ENCODE peak calls at places on chromosomes 11 and 22, in eight cellular contexts. One of them, this sample, is unnamed.

GRCh38 chr11:13269775-13270174 is 7.8 kb upstream of the BMAL1 start:
- DNase-seq in SK-N-SH: no peak
- DNase-seq in CD4-positive, alpha-beta T cell: no peak
- DNase-seq in HL-60: no peak
- DNase-seq in cardiac muscle cell: no peak
- DNase-seq in brain microvascular endothelial cell: peak; percentile 29
- DNase-seq in K562: no peak
- DNase-seq in OCI-LY7: no peak
- DNase-seq in this sample: no peak

GRCh38 chr11:44905131-44905866 is 45.4 kb downstream of the TP53I11 start:
- DNase-seq in SK-N-SH: no peak
- DNase-seq in CD4-positive, alpha-beta T cell: no peak
- DNase-seq in HL-60: no peak
- DNase-seq in cardiac muscle cell: no peak
- DNase-seq in brain microvascular endothelial cell: no peak
- DNase-seq in K562: no peak
- DNase-seq in OCI-LY7: peak; percentile 40
- DNase-seq in this sample: no peak

GRCh38 chr11:34904421-34904950 is 11.7 kb downstream of the APIP start:
- DNase-seq in SK-N-SH: no peak
- DNase-seq in CD4-positive, alpha-beta T cell: no peak
- DNase-seq in HL-60: peak; percentile 71
- DNase-seq in cardiac muscle cell: peak; percentile 19
- DNase-seq in brain microvascular endothelial cell: no peak
- DNase-seq in K562: no peak
- DNase-seq in OCI-LY7: peak; percentile 11
- DNase-seq in this sample: no peak

GRCh38 chr11:76086713-76087635 is 119.3 kb downstream of the WNT11 start:
- DNase-seq in SK-N-SH: no peak
- DNase-seq in CD4-positive, alpha-beta T cell: no peak
- DNase-seq in HL-60: no peak
- DNase-seq in cardiac muscle cell: no peak
- DNase-seq in brain microvascular endothelial cell: peak; percentile 63
- DNase-seq in K562: no peak
- DNase-seq in OCI-LY7: no peak
- DNase-seq in this sample: no peak

GRCh38 chr22:28882545-28882877 is 861 bp upstream of the ZNRF3 start:
- DNase-seq in SK-N-SH: peak; percentile 30
- DNase-seq in CD4-positive, alpha-beta T cell: no peak
- DNase-seq in HL-60: peak; percentile 10
- DNase-seq in cardiac muscle cell: peak; percentile 59
- DNase-seq in brain microvascular endothelial cell: no peak
- DNase-seq in K562: peak; percentile 24
- DNase-seq in OCI-LY7: peak; percentile 43
- DNase-seq in this sample: no peak

GRCh38 chr22:23035557-23036277 is 34.6 kb upstream of the GNAZ start:
- DNase-seq in SK-N-SH: no peak
- DNase-seq in CD4-positive, alpha-beta T cell: no peak
- DNase-seq in HL-60: no peak
- DNase-seq in cardiac muscle cell: no peak
- DNase-seq in brain microvascular endothelial cell: no peak
- DNase-seq in K562: peak; percentile 62
- DNase-seq in OCI-LY7: peak; percentile 98
- DNase-seq in this sample: no peak

GRCh38 chr11:57798905-57799559 is 37.4 kb downstream of the CTNND1 start:
- DNase-seq in SK-N-SH: no peak
- DNase-seq in CD4-positive, alpha-beta T cell: no peak
- DNase-seq in HL-60: peak; percentile 30
- DNase-seq in cardiac muscle cell: peak; percentile 66
- DNase-seq in brain microvascular endothelial cell: no peak
- DNase-seq in K562: peak; percentile 36
- DNase-seq in OCI-LY7: no peak
- DNase-seq in this sample: peak; percentile 97

GRCh38 chr11:78449866-78450265 is 32.2 kb upstream of the GAB2 start:
- DNase-seq in SK-N-SH: no peak
- DNase-seq in CD4-positive, alpha-beta T cell: no peak
- DNase-seq in HL-60: no peak
- DNase-seq in cardiac muscle cell: no peak
- DNase-seq in brain microvascular endothelial cell: peak; percentile 24
- DNase-seq in K562: no peak
- DNase-seq in OCI-LY7: no peak
- DNase-seq in this sample: no peak

GRCh38 chr22:20299736-20300136 is 20.1 kb downstream of the DGCR6L start:
- DNase-seq in SK-N-SH: no peak
- DNase-seq in CD4-positive, alpha-beta T cell: no peak
- DNase-seq in HL-60: peak; percentile 24
- DNase-seq in cardiac muscle cell: peak; percentile 40
- DNase-seq in brain microvascular endothelial cell: no peak
- DNase-seq in K562: no peak
- DNase-seq in OCI-LY7: no peak
- DNase-seq in this sample: no peak

GRCh38 chr11:43923327-43924111 is 18.9 kb upstream of the C11orf96 start:
- DNase-seq in SK-N-SH: peak; percentile 56
- DNase-seq in CD4-positive, alpha-beta T cell: no peak
- DNase-seq in HL-60: no peak
- DNase-seq in cardiac muscle cell: peak; percentile 57
- DNase-seq in brain microvascular endothelial cell: peak; percentile 73
- DNase-seq in K562: no peak
- DNase-seq in OCI-LY7: no peak
- DNase-seq in this sample: no peak

GRCh38 chr11:126837581-126837980 is 163.0 kb downstream of the KIRREL3 start:
- DNase-seq in SK-N-SH: no peak
- DNase-seq in CD4-positive, alpha-beta T cell: no peak
- DNase-seq in HL-60: no peak
- DNase-seq in cardiac muscle cell: no peak
- DNase-seq in brain microvascular endothelial cell: no peak
- DNase-seq in K562: no peak
- DNase-seq in OCI-LY7: no peak
- DNase-seq in this sample: no peak

GRCh38 chr22:36152088-36152487 is 8.5 kb downstream of the APOL3 start:
- DNase-seq in SK-N-SH: no peak
- DNase-seq in CD4-positive, alpha-beta T cell: no peak
- DNase-seq in HL-60: no peak
- DNase-seq in cardiac muscle cell: no peak
- DNase-seq in brain microvascular endothelial cell: no peak
- DNase-seq in K562: no peak
- DNase-seq in OCI-LY7: no peak
- DNase-seq in this sample: no peak

GRCh38 chr11:15716550-15716949 is 601.8 kb downstream of the INSC start:
- DNase-seq in SK-N-SH: no peak
- DNase-seq in CD4-positive, alpha-beta T cell: no peak
- DNase-seq in HL-60: no peak
- DNase-seq in cardiac muscle cell: peak; percentile 11
- DNase-seq in brain microvascular endothelial cell: peak; percentile 46
- DNase-seq in K562: no peak
- DNase-seq in OCI-LY7: no peak
- DNase-seq in this sample: no peak

GRCh38 chr22:48574776-48575566 is 1252.7 kb downstream of the BRD1 start:
- DNase-seq in SK-N-SH: peak; percentile 85
- DNase-seq in CD4-positive, alpha-beta T cell: no peak
- DNase-seq in HL-60: peak; percentile 10
- DNase-seq in cardiac muscle cell: peak; percentile 9
- DNase-seq in brain microvascular endothelial cell: no peak
- DNase-seq in K562: no peak
- DNase-seq in OCI-LY7: no peak
- DNase-seq in this sample: no peak

GRCh38 chr22:37177221-37177620 is 10.8 kb downstream of the C1QTNF6 start:
- DNase-seq in SK-N-SH: no peak
- DNase-seq in CD4-positive, alpha-beta T cell: no peak
- DNase-seq in HL-60: no peak
- DNase-seq in cardiac muscle cell: no peak
- DNase-seq in brain microvascular endothelial cell: no peak
- DNase-seq in K562: no peak
- DNase-seq in OCI-LY7: no peak
- DNase-seq in this sample: no peak

GRCh38 chr22:36588285-36588684 is 59.3 kb upstream of the EIF3D start:
- DNase-seq in SK-N-SH: no peak
- DNase-seq in CD4-positive, alpha-beta T cell: no peak
- DNase-seq in HL-60: no peak
- DNase-seq in cardiac muscle cell: no peak
- DNase-seq in brain microvascular endothelial cell: no peak
- DNase-seq in K562: no peak
- DNase-seq in OCI-LY7: no peak
- DNase-seq in this sample: no peak

GRCh38 chr11:118435893-118436624 is at the start of gene KMT2A:
- DNase-seq in SK-N-SH: peak; percentile 96
- DNase-seq in CD4-positive, alpha-beta T cell: peak; percentile 88
- DNase-seq in HL-60: peak; percentile 97
- DNase-seq in cardiac muscle cell: peak; percentile 99
- DNase-seq in brain microvascular endothelial cell: peak; percentile 95
- DNase-seq in K562: peak; percentile 94
- DNase-seq in OCI-LY7: peak; percentile 97
- DNase-seq in this sample: peak; percentile 79

GRCh38 chr22:42591987-42592386 is 22.7 kb downstream of the POLDIP3 start:
- DNase-seq in SK-N-SH: no peak
- DNase-seq in CD4-positive, alpha-beta T cell: no peak
- DNase-seq in HL-60: no peak
- DNase-seq in cardiac muscle cell: no peak
- DNase-seq in brain microvascular endothelial cell: no peak
- DNase-seq in K562: no peak
- DNase-seq in OCI-LY7: no peak
- DNase-seq in this sample: no peak

GRCh38 chr11:14318581-14318981 is 40.4 kb downstream of the RRAS2 start:
- DNase-seq in SK-N-SH: no peak
- DNase-seq in CD4-positive, alpha-beta T cell: no peak
- DNase-seq in HL-60: no peak
- DNase-seq in cardiac muscle cell: no peak
- DNase-seq in brain microvascular endothelial cell: no peak
- DNase-seq in K562: no peak
- DNase-seq in OCI-LY7: no peak
- DNase-seq in this sample: no peak

GRCh38 chr11:64874308-64874707 is 4.1 kb downstream of the EHD1 start:
- DNase-seq in SK-N-SH: no peak
- DNase-seq in CD4-positive, alpha-beta T cell: no peak
- DNase-seq in HL-60: peak; percentile 74
- DNase-seq in cardiac muscle cell: no peak
- DNase-seq in brain microvascular endothelial cell: no peak
- DNase-seq in K562: no peak
- DNase-seq in OCI-LY7: peak; percentile 69
- DNase-seq in this sample: no peak
- H3K27ac ChIP-seq in SK-N-SH: no peak overlapping the region
- H3K27ac ChIP-seq in CD4-positive, alpha-beta T cell: no peak overlapping the region
- H3K27ac ChIP-seq in HL-60: peak overlapping the region; percentile 77
- H3K27ac ChIP-seq in cardiac muscle cell: peak overlapping the region; percentile 57
- H3K27ac ChIP-seq in brain microvascular endothelial cell: no peak overlapping the region
- H3K27ac ChIP-seq in K562: no peak overlapping the region
- H3K27ac ChIP-seq in OCI-LY7: peak overlapping the region; percentile 97
- H3K27ac ChIP-seq in this sample: no peak overlapping the region

DNA sequence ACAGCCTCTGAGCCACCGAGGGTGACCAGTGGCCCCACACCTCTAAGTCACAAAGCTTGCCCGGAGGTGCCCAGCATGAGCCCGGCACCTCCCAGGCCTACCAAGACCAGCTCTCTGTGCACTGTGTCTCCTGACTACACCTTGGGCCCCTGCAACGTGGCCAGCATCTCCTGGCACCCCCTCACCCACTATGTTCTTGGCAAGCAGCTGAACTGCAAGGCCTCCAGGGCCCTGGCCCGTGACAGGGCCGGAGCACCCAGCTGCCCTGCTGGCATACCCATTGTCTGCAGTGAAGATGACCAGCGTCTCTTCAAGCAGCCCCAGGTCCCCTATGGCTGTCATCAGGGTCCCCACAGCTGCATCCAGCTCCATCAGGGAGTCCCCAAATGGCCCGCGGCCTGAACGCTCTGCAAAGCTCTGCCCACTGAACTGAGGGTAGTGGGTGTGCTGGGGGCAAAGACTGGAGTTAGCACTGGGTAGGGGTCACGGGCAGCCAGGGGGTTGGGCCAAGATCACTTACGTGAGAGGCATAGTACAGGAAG is 1.6 kb downstream of the ARSA start:
- DNase-seq in SK-N-SH: no peak
- DNase-seq in CD4-positive, alpha-beta T cell: no peak
- DNase-seq in HL-60: no peak
- DNase-seq in cardiac muscle cell: no peak
- DNase-seq in brain microvascular endothelial cell: no peak
- DNase-seq in K562: no peak
- DNase-seq in OCI-LY7: no peak
- DNase-seq in this sample: no peak
- H3K27ac ChIP-seq in SK-N-SH: no peak overlapping the region
- H3K27ac ChIP-seq in CD4-positive, alpha-beta T cell: no peak overlapping the region
- H3K27ac ChIP-seq in HL-60: no peak overlapping the region
- H3K27ac ChIP-seq in cardiac muscle cell: no peak overlapping the region
- H3K27ac ChIP-seq in brain microvascular endothelial cell: no peak overlapping the region
- H3K27ac ChIP-seq in K562: no peak overlapping the region
- H3K27ac ChIP-seq in OCI-LY7: no peak overlapping the region
- H3K27ac ChIP-seq in this sample: no peak overlapping the region

DNA sequence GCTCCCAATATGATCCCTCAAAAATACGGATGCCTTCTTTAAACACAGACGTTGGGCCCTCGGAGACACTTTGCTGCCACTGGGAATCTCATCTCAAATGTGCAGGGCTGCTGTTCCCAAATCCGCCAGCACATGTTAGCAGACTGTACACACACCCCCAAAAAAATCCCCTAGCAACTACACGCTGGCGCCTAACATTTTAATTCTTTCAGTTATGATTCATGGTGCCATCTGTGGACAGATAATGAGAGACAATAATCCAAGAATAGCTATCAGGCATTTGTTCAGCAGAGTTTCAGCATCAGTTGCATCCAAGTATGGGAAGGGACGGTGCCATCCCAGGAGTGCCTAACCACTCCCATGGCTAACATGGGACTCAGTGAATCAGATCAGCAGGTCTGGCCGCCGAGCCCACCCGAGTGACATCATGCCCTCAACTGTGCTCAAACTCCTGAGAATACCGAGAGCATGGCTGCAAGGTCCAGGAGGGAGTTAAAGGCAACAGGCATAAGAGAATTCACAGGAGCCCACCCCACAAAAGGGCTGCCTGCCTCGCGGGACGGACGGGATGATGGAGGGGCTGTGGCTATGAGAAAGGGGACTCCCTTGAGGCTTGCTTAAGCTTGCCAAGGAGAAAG is 337.1 kb downstream of the SHANK2 start:
- DNase-seq in SK-N-SH: no peak
- DNase-seq in CD4-positive, alpha-beta T cell: no peak
- DNase-seq in HL-60: no peak
- DNase-seq in cardiac muscle cell: no peak
- DNase-seq in brain microvascular endothelial cell: no peak
- DNase-seq in K562: no peak
- DNase-seq in OCI-LY7: no peak
- DNase-seq in this sample: no peak
- H3K27ac ChIP-seq in SK-N-SH: no peak overlapping the region
- H3K27ac ChIP-seq in CD4-positive, alpha-beta T cell: no peak overlapping the region
- H3K27ac ChIP-seq in HL-60: no peak overlapping the region
- H3K27ac ChIP-seq in cardiac muscle cell: no peak overlapping the region
- H3K27ac ChIP-seq in brain microvascular endothelial cell: no peak overlapping the region
- H3K27ac ChIP-seq in K562: no peak overlapping the region
- H3K27ac ChIP-seq in OCI-LY7: no peak overlapping the region
- H3K27ac ChIP-seq in this sample: no peak overlapping the region

DNA sequence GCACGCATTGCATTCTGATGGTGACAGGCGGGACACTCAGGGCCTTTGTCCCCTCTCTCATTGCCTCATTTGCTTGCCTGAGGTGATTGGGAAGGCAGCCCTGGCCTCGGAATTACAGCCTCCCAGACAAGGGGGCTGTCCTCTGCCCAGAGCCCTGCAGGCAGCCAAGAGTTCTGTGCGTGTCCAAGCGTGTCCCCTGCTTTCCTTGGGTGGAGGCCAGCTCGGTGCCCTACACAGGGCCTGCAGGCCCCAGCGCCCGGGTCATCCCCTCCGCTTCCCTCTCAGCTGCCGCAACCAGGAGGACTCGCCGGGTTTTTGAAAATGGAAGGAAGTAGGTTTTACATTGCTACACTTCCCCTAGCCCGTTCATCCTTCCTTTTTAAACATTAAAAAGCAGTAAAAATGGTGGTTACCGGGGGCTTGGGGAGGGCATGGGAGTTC is 1.9 kb downstream of the GRAMD4 start:
- DNase-seq in SK-N-SH: peak; percentile 89
- DNase-seq in CD4-positive, alpha-beta T cell: no peak
- DNase-seq in HL-60: peak; percentile 76
- DNase-seq in cardiac muscle cell: no peak
- DNase-seq in brain microvascular endothelial cell: no peak
- DNase-seq in K562: no peak
- DNase-seq in OCI-LY7: no peak
- DNase-seq in this sample: peak; percentile 26
- H3K27ac ChIP-seq in SK-N-SH: peak overlapping the region; percentile 74
- H3K27ac ChIP-seq in CD4-positive, alpha-beta T cell: no peak overlapping the region
- H3K27ac ChIP-seq in HL-60: peak overlapping the region; percentile 87
- H3K27ac ChIP-seq in cardiac muscle cell: peak overlapping the region; percentile 71
- H3K27ac ChIP-seq in brain microvascular endothelial cell: no peak overlapping the region
- H3K27ac ChIP-seq in K562: no peak overlapping the region
- H3K27ac ChIP-seq in OCI-LY7: no peak overlapping the region
- H3K27ac ChIP-seq in this sample: no peak overlapping the region